ENCODE peak calls at places on chromosomes 16 and 17, in seven cellular contexts. U, L, I, O, J, F and T are unnamed samples.
A peak's percentile ranks its signal among the peaks of the same experiment; 100 is the strongest.

GRCh38 chr17:63774982-63775290 is 966 bp downstream of the DDX42 start:
- DNase-seq in U (no peak), L (no peak), I (no peak), O (no peak), J (no peak), F (no peak), T (no peak)

GRCh38 chr16:1932050-1933028 is 10.7 kb downstream of the MSRB1 start:
- DNase-seq in U (no peak), L (peak; percentile 61), I (no peak), O (no peak), J (no peak), F (no peak), T (no peak)

GRCh38 chr16:9053006-9053601 is 38.3 kb upstream of the HAPSTR1 start:
- DNase-seq in U (no peak), L (peak; percentile 73), I (peak; percentile 65), O (no peak), J (peak; percentile 25), F (peak; percentile 82), T (no peak)

GRCh38 chr16:4664538-4665418 is 28.6 kb upstream of the NUDT16L1 start:
- DNase-seq in U (peak; percentile 69), L (no peak), I (peak; percentile 74), O (peak; percentile 54), J (peak; percentile 45), F (no peak), T (peak; percentile 38)

GRCh38 chr17:2911035-2911754 is 115.0 kb downstream of the RAP1GAP2 start:
- DNase-seq in U (no peak), L (peak; percentile 7), I (no peak), O (no peak), J (peak; percentile 41), F (no peak), T (no peak)

GRCh38 chr16:58337090-58337444 is 42.2 kb upstream of the PRSS54 start:
- DNase-seq in U (no peak), L (no peak), I (no peak), O (no peak), J (no peak), F (no peak), T (no peak)

GRCh38 chr16:27789150-27789549 is 239.2 kb downstream of the KATNIP start:
- DNase-seq in U (no peak), L (no peak), I (no peak), O (no peak), J (no peak), F (no peak), T (no peak)

GRCh38 chr17:79935197-79935844 is 96.1 kb upstream of the CBX4 start:
- DNase-seq in U (no peak), L (no peak), I (no peak), O (no peak), J (no peak), F (no peak), T (no peak)

GRCh38 chr16:24700549-24701392 is 28.7 kb upstream of the TNRC6A start:
- DNase-seq in U (no peak), L (peak; percentile 65), I (peak; percentile 63), O (peak; percentile 95), J (peak; percentile 62), F (no peak), T (no peak)

GRCh38 chr16:26599786-26600107 is 467.0 kb upstream of the C16orf82 start:
- DNase-seq in U (no peak), L (no peak), I (no peak), O (no peak), J (no peak), F (no peak), T (no peak)

GRCh38 chr17:3659541-3660111 is 8.8 kb downstream of the TAX1BP3 start:
- DNase-seq in U (no peak), L (peak; percentile 86), I (peak; percentile 86), O (peak; percentile 74), J (peak; percentile 66), F (no peak), T (no peak)

GRCh38 chr16:55647343-55647742 is 8.4 kb upstream of the SLC6A2 start:
- DNase-seq in U (no peak), L (no peak), I (no peak), O (no peak), J (no peak), F (no peak), T (no peak)

GRCh38 chr16:71700822-71701221 is 23.7 kb downstream of the PHLPP2 start:
- DNase-seq in U (no peak), L (no peak), I (no peak), O (no peak), J (no peak), F (no peak), T (no peak)

GRCh38 chr17:28747046-28747691 is 3.4 kb downstream of the TRAF4 start:
- DNase-seq in U (no peak), L (peak; percentile 71), I (no peak), O (no peak), J (no peak), F (no peak), T (no peak)

GRCh38 chr17:64320613-64321553 is 57.8 kb upstream of the TEX2 start:
- DNase-seq in U (peak; percentile 56), L (peak; percentile 75), I (no peak), O (peak; percentile 83), J (peak; percentile 38), F (peak; percentile 71), T (peak; percentile 39)

GRCh38 chr17:46000757-46001156 is 1.7 kb downstream of the STH start:
- DNase-seq in U (no peak), L (no peak), I (no peak), O (no peak), J (no peak), F (no peak), T (no peak)

GRCh38 chr17:46002973-46003316 is 3.9 kb downstream of the STH start:
- DNase-seq in U (no peak), L (no peak), I (no peak), O (no peak), J (no peak), F (no peak), T (no peak)

GRCh38 chr17:46002311-46002972 is 3.4 kb downstream of the STH start:
- DNase-seq in U (peak; percentile 76), L (peak; percentile 80), I (no peak), O (peak; percentile 81), J (peak; percentile 49), F (peak; percentile 73), T (peak; percentile 68)

GRCh38 chr17:46000292-46000691 is 1.2 kb downstream of the STH start:
- DNase-seq in U (no peak), L (no peak), I (no peak), O (no peak), J (no peak), F (no peak), T (no peak)

DNA sequence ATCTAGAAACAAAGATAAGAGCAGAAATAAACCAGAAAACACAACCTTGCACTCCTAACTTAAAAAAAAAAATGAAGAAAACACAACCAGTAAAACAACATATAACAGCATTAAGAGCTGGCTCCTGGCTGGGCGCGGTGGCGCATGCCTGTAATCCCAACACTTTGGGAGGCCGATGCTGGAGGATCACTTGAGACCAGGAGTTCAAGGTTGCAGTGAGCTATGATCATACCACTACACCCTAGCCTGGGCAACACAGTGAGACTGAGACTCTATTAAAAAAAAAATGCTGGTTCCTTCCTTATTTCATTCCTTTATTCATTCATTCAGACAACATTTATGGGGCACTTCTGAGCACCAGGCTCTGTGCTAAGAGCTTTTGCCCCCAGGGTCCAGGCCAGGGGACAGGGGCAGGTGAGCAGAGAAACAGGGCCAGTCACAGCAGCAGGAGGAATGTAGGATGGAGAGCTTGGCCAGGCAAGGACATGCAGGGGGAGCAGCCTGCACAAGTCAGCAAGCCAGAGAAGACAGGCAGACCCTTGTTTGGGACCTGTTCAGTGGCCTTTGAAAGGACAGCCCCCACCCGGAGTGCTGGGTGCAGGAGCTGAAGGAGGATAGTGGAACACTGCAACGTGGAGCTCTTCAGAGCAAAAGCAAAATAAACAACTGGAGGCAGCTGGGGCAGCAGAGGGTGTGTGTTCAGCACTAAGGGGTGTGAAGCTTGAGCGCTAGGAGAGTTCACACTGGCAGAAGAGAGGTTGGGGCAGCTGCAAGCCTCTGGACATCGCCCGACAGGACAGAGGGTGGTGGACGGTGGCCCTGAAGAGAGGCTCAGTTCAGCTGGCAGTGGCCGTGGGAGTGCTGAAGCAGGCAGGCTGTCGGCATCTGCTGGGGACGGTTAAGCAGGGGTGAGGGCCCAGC is 2.6 kb downstream of the STH start:
- DNase-seq in U (no peak), L (no peak), I (no peak), O (no peak), J (no peak), F (no peak), T (no peak)
- H3K9me3 ChIP-seq in U (no peaks in the 10 kb centered on the region), L (no peaks in the 10 kb centered on the region), I (no peaks in the 10 kb centered on the region), O (no peaks in the 10 kb centered on the region), J (no peaks in the 10 kb centered on the region), F (no peaks in the 10 kb centered on the region), T (no peaks in the 10 kb centered on the region)

DNA sequence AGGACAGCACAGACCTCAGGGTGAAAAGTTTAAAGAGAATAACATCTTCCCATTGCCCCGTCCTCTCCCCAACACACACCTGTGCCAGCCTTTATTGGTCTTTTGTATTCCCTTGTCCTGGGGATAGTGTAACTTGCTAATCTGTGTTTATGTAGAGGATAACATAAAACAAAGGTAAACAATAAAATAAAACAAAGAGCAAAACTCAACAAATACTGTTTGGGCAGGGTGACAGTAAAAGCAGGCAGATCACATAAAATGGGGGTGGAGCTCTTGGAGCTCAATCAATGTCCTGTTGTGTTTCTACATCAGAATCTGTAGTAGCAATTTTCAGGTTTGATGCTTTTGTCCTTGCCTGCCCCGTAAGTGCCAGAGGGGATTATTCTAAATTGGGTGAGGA is 1939.7 kb downstream of the TP53TG3F start:
- DNase-seq in U (no peak), L (no peak), I (no peak), O (no peak), J (no peak), F (no peak), T (no peak)
- H3K9me3 ChIP-seq in U (peaks cover 3% of the 10 kb centered on the region), L (peaks cover 4% of the 10 kb centered on the region), I (no peaks in the 10 kb centered on the region), O (no peaks in the 10 kb centered on the region), J (no peaks in the 10 kb centered on the region), F (no peaks in the 10 kb centered on the region), T (no peaks in the 10 kb centered on the region)

GRCh38 chr16:83717814-83718213 is 90.0 kb upstream of the HSBP1 start:
- DNase-seq in U (no peak), L (no peak), I (no peak), O (no peak), J (no peak), F (no peak), T (no peak)
- H3K9me3 ChIP-seq in U (no peaks in the 10 kb centered on the region), L (no peaks in the 10 kb centered on the region), I (no peaks in the 10 kb centered on the region), O (peaks cover 3% of the 10 kb centered on the region), J (no peaks in the 10 kb centered on the region), F (no peaks in the 10 kb centered on the region), T (no peaks in the 10 kb centered on the region)

GRCh38 chr16:3292604-3293003 is 9.3 kb downstream of the ZNF263 start:
- DNase-seq in U (no peak), L (no peak), I (no peak), O (no peak), J (no peak), F (no peak), T (no peak)

GRCh38 chr16:3295209-3295608 is 10.0 kb downstream of the TIGD7 start:
- DNase-seq in U (no peak), L (no peak), I (no peak), O (no peak), J (no peak), F (no peak), T (no peak)

GRCh38 chr16:3289998-3290673 is 6.8 kb downstream of the ZNF263 start:
- DNase-seq in U (no peak), L (no peak), I (no peak), O (no peak), J (no peak), F (no peak), T (no peak)

DNA sequence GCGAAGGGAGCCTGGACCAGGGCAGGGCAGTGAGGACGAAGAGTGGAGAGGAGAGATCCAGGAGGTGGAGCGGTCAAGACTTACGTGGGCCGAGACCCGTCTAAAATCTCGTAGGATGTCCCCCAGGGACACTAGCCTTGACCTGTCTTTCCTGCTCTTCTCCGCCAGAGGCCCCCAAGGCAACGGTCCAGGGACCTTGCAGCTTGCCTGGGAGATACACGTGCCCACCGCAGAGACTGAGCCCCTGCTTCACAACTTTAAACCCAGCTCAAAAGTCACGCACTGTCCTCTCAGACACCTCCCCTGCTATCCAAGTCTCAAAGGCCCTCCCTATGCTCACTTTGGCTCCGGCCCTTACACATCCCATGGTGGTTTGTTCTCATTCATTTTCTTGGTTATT is 9.4 kb downstream of the TIGD7 start:
- DNase-seq in U (no peak), L (no peak), I (no peak), O (no peak), J (no peak), F (no peak), T (no peak)
- H3K9me3 ChIP-seq in U (peaks cover 48% of the 10 kb centered on the region), L (peaks cover 40% of the 10 kb centered on the region), I (peaks cover 99% of the 10 kb centered on the region), O (peaks cover 100% of the 10 kb centered on the region), J (peaks cover 100% of the 10 kb centered on the region), F (peaks cover 72% of the 10 kb centered on the region), T (peaks cover 14% of the 10 kb centered on the region)